ENCODE peak calls at places on chromosomes 13 and 19, in nine cellular contexts. S is vagina; X is psoas muscle; N is stimulated activated CD4-positive, alpha-beta T cell treated with anti-CD3 and anti-CD28 coated beads, Interleukin-1b, Interleukin-23, amount 100 ng/mL, for 1 hour; L is kidney; C is transverse colon; K is EH; U is pancreas; J is NCI-H82. G is an unnamed sample.
A peak's percentile ranks its signal among the peaks of the same experiment; 100 is the strongest.

GRCh38 chr19:39335168-39335567 is 675 bp downstream of the GMFG start:
- DNase-seq in S (no peak), X (no peak), N (no peak), L (no peak), C (no peak), K (no peak), U (no peak), J (no peak), G (no peak)

GRCh38 chr19:46225558-46226004 is 4.0 kb upstream of the IGFL1 start:
- DNase-seq in S (no peak), X (no peak), N (no peak), L (no peak), C (no peak), K (peak; percentile 27), U (no peak), J (no peak), G (no peak)

GRCh38 chr19:39411006-39411831 is 1.2 kb upstream of the PLEKHG2 start:
- DNase-seq in S (no peak), X (peak; percentile 77), N (no peak), L (no peak), C (peak; percentile 86), K (peak; percentile 52), U (peak; percentile 68), J (no peak), G (no peak)

GRCh38 chr13:84524586-84524985 is 642.3 kb upstream of the SLITRK1 start:
- DNase-seq in S (no peak), X (no peak), N (no peak), L (no peak), C (no peak), K (no peak), U (no peak), J (no peak), G (no peak)

GRCh38 chr19:20664917-20665781 is 3.8 kb upstream of the ZNF626 start:
- DNase-seq in S (no peak), X (peak; percentile 71), N (no peak), L (peak; percentile 74), C (no peak), K (peak; percentile 4), U (no peak), J (peak; percentile 96), G (peak; percentile 85)

GRCh38 chr19:45455707-45456499 is 11.9 kb upstream of the FOSB start:
- DNase-seq in S (no peak), X (peak; percentile 97), N (no peak), L (peak; percentile 97), C (peak; percentile 94), K (peak; percentile 99), U (peak; percentile 96), J (peak; percentile 23), G (peak; percentile 94)

GRCh38 chr19:41821003-41821735 is 23.3 kb downstream of the LYPD4 start:
- DNase-seq in S (no peak), X (no peak), N (no peak), L (no peak), C (peak; percentile 41), K (peak; percentile 23), U (peak; percentile 50), J (peak; percentile 79), G (no peak)

GRCh38 chr13:111165611-111166010 is 50.5 kb downstream of the ARHGEF7 start:
- DNase-seq in S (no peak), X (no peak), N (no peak), L (no peak), C (no peak), K (no peak), U (no peak), J (no peak), G (no peak)

GRCh38 chr13:31835932-31836331 is 96.6 kb downstream of the RXFP2 start:
- DNase-seq in S (no peak), X (no peak), N (no peak), L (no peak), C (no peak), K (peak; percentile 61), U (no peak), J (no peak), G (no peak)

G was measured in right cardiac atrium.